ENCODE peak calls at places on chromosome 2, in eight cellular contexts. N is lung, W is neural progenitor cell, J is lower lobe of right lung, Q is esophagus muscularis mucosa, F is hepatocyte, Y is keratinocyte, L is heart right ventricle. P is an unnamed sample. For H3K36me3, the result is how much of the 10 kb centered on the place peaks cover.

GRCh38 chr2:234998404-234999211 is 46.8 kb downstream of the SH3BP4 start:
- DNase-seq in N (no peak), W (peak), J (no peak), Q (no peak), F (peak), Y (no peak), L (no peak), P (no peak)

GRCh38 chr2:144501118-144501517 is 18.8 kb downstream of the ZEB2 start:
- DNase-seq in N (no peak), W (no peak), J (no peak), Q (no peak), F (no peak), Y (no peak), L (no peak), P (no peak)

GRCh38 chr2:45892236-45892701 is 240.8 kb downstream of the PRKCE start:
- DNase-seq in N (peak), W (no peak), J (peak), Q (no peak), F (no peak), Y (no peak), L (no peak), P (no peak)

GRCh38 chr2:165777522-165778186 is 16.4 kb downstream of the GALNT3 start:
- DNase-seq in N (no peak), W (no peak), J (no peak), Q (no peak), F (no peak), Y (no peak), L (no peak), P (no peak)

GRCh38 chr2:188410504-188411235 is 119.0 kb downstream of the GULP1 start:
- DNase-seq in N (no peak), W (no peak), J (no peak), Q (no peak), F (no peak), Y (no peak), L (no peak), P (no peak)

GRCh38 chr2:101706121-101706818 is 8.8 kb downstream of the MAP4K4 start:
- DNase-seq in N (no peak), W (no peak), J (no peak), Q (no peak), F (no peak), Y (no peak), L (no peak), P (no peak)

GRCh38 chr2:174821628-174822027 is 57.4 kb upstream of the CHRNA1 start:
- DNase-seq in N (no peak), W (no peak), J (no peak), Q (no peak), F (no peak), Y (no peak), L (no peak), P (no peak)

GRCh38 chr2:221969087-221969829 is 329.5 kb downstream of the PAX3 start:
- DNase-seq in N (no peak), W (peak), J (no peak), Q (no peak), F (peak), Y (no peak), L (no peak), P (no peak)

GRCh38 chr2:156630579-156631337 is 194.6 kb downstream of the GPD2 start:
- DNase-seq in N (no peak), W (no peak), J (no peak), Q (no peak), F (no peak), Y (no peak), L (no peak), P (no peak)

GRCh38 chr2:79982445-79982844 is 322.1 kb downstream of the LRRTM1 start:
- DNase-seq in N (no peak), W (peak), J (no peak), Q (peak), F (peak), Y (no peak), L (no peak), P (no peak)

GRCh38 chr2:62565309-62565908 is 59.4 kb upstream of the TMEM17 start:
- DNase-seq in N (no peak), W (no peak), J (no peak), Q (no peak), F (no peak), Y (no peak), L (no peak), P (no peak)

GRCh38 chr2:223414646-223415045 is 187.5 kb downstream of the SCG2 start:
- DNase-seq in N (peak), W (no peak), J (no peak), Q (no peak), F (peak), Y (no peak), L (no peak), P (peak)

GRCh38 chr2:191625016-191625415 is 52.9 kb upstream of the NABP1 start:
- DNase-seq in N (no peak), W (no peak), J (peak), Q (no peak), F (no peak), Y (no peak), L (no peak), P (no peak)

GRCh38 chr2:26114144-26114543 is 58.7 kb upstream of the GAREM2 start:
- DNase-seq in N (no peak), W (no peak), J (no peak), Q (no peak), F (no peak), Y (no peak), L (no peak), P (no peak)

GRCh38 chr2:46909771-46910419 is 5.7 kb downstream of the MCFD2 start:
- DNase-seq in N (no peak), W (no peak), J (no peak), Q (no peak), F (peak), Y (peak), L (no peak), P (no peak)

GRCh38 chr2:118185210-118186109 is 97.2 kb downstream of the INSIG2 start:
- DNase-seq in N (peak), W (peak), J (peak), Q (no peak), F (peak), Y (no peak), L (peak), P (no peak)

GRCh38 chr2:43519711-43520221 is 76.1 kb downstream of the THADA start:
- DNase-seq in N (no peak), W (peak), J (no peak), Q (no peak), F (no peak), Y (no peak), L (no peak), P (peak)

GRCh38 chr2:36839976-36840617 is 126.2 kb downstream of the STRN start:
- DNase-seq in N (no peak), W (no peak), J (no peak), Q (no peak), F (no peak), Y (no peak), L (no peak), P (no peak)

GRCh38 chr2:150676747-150677382 is 189.4 kb upstream of the RND3 start:
- DNase-seq in N (no peak), W (no peak), J (no peak), Q (no peak), F (peak), Y (no peak), L (no peak), P (no peak)

GRCh38 chr2:42856891-42857632 is 64.7 kb upstream of the HAAO start:
- DNase-seq in N (no peak), W (no peak), J (no peak), Q (no peak), F (no peak), Y (no peak), L (no peak), P (no peak)

GRCh38 chr2:71938659-71939587 is 208.7 kb downstream of the CYP26B1 start:
- DNase-seq in N (peak), W (no peak), J (no peak), Q (peak), F (no peak), Y (no peak), L (no peak), P (no peak)

GRCh38 chr2:133841905-133842304 is 273.6 kb upstream of the NCKAP5 start:
- DNase-seq in N (no peak), W (no peak), J (no peak), Q (no peak), F (no peak), Y (peak), L (peak), P (peak)

GRCh38 chr2:84946204-84947009 is 24.6 kb upstream of the KCMF1 start:
- DNase-seq in N (no peak), W (no peak), J (no peak), Q (no peak), F (peak), Y (peak), L (no peak), P (peak)

DNA sequence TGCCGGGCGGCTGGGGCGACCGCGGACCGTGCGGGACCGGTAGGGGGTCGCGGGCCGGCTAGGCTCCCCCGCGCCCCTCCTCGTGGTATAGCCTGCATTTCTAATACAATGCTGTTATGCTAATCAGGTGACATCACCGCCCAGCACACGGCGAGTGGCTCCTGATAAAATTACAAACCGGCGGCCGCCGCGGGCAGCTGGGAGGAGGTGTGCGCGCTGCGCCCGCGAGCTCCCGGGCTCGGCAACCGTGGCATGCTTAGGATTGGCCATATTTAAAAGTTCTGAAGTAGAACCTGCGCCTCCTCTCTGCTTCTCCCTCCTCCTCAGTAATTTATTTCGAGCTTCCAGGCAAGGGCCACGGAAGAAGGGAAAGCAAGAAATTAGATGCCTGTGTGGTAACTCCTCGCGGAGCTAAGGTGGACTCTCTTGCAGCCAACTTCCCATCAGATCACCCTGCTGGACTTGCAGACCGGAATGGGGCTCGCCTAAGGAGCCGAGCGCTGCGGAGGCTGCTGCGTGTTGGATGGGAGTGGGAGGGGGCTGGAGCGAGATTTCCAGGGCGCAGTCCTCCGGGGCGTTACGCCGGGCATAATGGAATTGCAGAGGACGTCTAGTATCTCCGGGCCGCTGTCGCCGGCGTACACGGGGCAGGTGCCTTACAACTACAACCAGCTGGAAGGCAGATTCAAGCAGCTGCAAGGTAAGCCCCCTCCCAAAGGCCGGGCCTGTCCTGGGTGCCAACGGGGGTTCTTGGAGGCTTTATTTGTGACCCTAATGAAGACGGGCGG is 102.3 kb downstream of the SPTBN1 start:
- DNase-seq in N (peak), W (peak), J (peak), Q (no peak), F (peak), Y (no peak), L (peak), P (no peak)
- TF ChIP-seq CTCF in N (no peak), W (no peak), J (no peak), Q (no peak), F (no peak), Y (no peak), L (no peak), P (no peak)

DNA sequence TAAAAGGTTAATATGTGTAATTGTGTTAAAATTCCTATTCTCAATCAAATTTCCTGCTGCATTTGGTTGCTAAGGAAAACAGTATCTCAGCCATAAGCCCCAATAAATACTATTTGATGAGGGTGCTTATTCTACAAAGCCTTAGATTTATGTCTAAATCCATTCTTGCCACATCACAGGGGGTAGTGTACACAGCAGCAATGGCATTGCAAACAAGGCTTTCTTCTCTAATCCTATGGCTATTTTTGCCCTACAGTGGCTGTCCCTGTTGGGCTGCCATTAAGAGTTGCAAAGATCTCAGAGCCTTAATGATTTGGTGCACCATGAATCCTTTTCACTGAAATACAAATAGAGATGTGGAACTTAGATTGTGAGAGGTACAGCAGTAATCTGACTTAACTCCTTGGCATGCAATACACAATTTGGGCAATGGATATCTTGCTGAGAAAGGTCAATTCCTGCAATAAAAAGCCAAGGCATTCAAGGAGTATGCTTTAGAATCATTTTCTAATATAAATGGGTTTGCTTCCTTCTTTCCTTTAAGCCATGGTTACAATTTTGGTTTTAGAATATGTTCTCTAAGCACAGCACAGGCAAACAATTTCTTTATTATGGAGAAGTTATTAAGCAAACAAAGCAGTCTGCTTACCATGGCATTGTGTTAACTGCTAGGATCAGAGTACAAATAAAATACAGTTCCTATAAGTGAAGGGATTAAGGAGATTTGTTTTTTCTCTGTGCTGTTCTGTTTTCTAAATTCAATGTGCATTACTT is 69.7 kb upstream of the CD302 start:
- DNase-seq in N (no peak), W (peak), J (no peak), Q (no peak), F (no peak), Y (no peak), L (no peak), P (no peak)
- H3K36me3 ChIP-seq in N (under half), W (under half), J (under half), Q (under half), F (under half), Y (under half), L (under half), P (under half)

GRCh38 chr2:30149513-30149912 is 2.7 kb downstream of the YPEL5 start:
- DNase-seq in N (no peak), W (peak), J (no peak), Q (no peak), F (peak), Y (no peak), L (no peak), P (no peak)
- H3K4me3 ChIP-seq in N (no peak), W (peak), J (peak), Q (no peak), F (no peak), Y (peak), L (no peak), P (no peak)

GRCh38 chr2:207073791-207074678 is 91.7 kb downstream of the KLF7 start:
- DNase-seq in N (no peak), W (no peak), J (no peak), Q (no peak), F (no peak), Y (no peak), L (peak), P (no peak)
- TF ChIP-seq CTCF in N (no peak), W (peak), J (no peak), Q (no peak), F (no peak), Y (peak), L (no peak), P (no peak)

GRCh38 chr2:240510513-240511210 is 47.1 kb downstream of the ANKMY1 start:
- DNase-seq in N (peak), W (no peak), J (no peak), Q (peak), F (no peak), Y (no peak), L (no peak), P (no peak)
- H3K36me3 ChIP-seq in N (under half), W (under half), J (under half), Q (under half), F (under half), Y (under half), L (under half), P (under half)

GRCh38 chr2:181128199-181128598 is 147.8 kb downstream of the UBE2E3 start:
- DNase-seq in N (no peak), W (no peak), J (no peak), Q (no peak), F (no peak), Y (no peak), L (no peak), P (no peak)
- H3K4me3 ChIP-seq in N (no peak), W (no peak), J (no peak), Q (no peak), F (no peak), Y (no peak), L (no peak), P (no peak)

DNA sequence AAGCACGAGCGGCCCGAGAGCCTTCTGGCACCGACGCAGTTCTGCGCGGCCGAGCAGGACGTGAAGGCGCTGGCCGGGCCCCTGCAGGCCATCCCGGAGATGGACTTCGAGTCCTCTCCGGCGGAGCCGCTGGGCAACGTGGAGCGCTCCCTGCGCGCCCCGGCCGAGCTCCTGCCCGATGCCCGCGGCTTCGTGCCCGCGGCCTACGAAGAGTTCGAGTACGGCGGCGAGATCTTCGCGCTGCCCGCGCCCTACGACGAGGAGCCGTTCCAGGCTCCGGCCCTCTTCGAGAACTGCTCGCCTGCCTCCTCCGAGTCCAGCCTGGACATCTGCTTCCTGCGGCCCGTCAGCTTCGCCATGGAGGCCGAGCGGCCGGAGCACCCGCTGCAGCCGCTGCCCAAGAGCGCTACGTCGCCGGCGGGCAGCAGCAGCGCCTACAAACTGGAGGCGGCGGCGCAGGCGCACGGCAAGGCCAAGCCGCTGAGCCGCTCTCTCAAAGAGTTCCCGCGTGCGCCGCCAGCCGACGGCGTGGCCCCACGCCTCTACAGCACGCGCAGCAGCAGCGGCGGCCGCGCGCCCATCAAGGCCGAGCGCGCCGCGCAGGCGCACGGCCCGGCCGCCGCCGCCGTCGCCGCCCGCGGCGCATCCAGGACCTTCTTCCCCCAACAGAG is 70.4 kb downstream of the ARHGEF33 start:
- DNase-seq in N (peak), W (peak), J (peak), Q (no peak), F (peak), Y (peak), L (peak), P (no peak)
- TF ChIP-seq CTCF in N (no peak), W (no peak), J (no peak), Q (no peak), F (no peak), Y (peak), L (no peak), P (no peak)

DNA sequence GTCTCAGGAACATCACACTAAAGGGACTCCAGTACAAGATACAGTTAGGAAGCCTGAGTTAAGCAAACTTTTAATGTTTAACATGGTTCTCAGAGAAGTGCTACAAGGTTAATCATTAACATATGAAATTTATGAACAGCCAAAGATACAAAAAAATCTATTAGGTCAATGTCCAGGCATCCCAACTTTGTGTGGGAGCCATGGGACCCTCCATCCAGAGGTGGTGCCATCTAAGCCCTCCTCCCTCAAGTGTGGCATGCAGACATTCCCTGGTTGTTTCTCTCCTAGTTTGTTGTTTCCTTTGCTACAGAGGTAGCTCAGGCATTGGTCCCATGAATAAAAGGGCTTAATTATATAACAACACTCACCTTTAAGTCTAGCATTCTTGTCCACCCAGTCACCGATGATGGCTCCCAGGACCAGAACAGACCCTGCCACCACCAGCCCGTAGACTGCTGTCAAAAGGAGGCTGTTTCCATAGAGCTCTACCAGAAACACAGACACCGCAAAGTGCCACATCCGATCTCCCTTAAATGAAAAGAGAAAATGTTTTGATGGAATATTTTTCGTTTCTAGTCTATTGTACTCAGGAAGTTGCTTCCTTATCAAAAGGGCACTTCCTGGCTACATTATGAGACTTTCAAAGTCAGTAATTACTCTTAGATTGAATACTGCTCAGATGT is 5.7 kb downstream of the SLC40A1 start:
- DNase-seq in N (no peak), W (no peak), J (no peak), Q (no peak), F (peak), Y (no peak), L (no peak), P (no peak)
- H3K36me3 ChIP-seq in N (under half), W (under half), J (half or more), Q (half or more), F (under half), Y (under half), L (half or more), P (under half)

GRCh38 chr2:53863538-53864227 is 3.9 kb upstream of the GPR75 start:
- DNase-seq in N (no peak), W (no peak), J (no peak), Q (no peak), F (no peak), Y (no peak), L (no peak), P (no peak)

GRCh38 chr2:53854678-53855077 is 5.1 kb downstream of the GPR75 start:
- DNase-seq in N (no peak), W (no peak), J (no peak), Q (no peak), F (no peak), Y (no peak), L (no peak), P (no peak)

GRCh38 chr2:53856272-53856671 is 3.5 kb downstream of the GPR75 start:
- DNase-seq in N (no peak), W (peak), J (no peak), Q (no peak), F (no peak), Y (no peak), L (no peak), P (no peak)

GRCh38 chr2:53861824-53862223 is 2.1 kb upstream of the GPR75 start:
- DNase-seq in N (no peak), W (no peak), J (no peak), Q (no peak), F (no peak), Y (no peak), L (no peak), P (no peak)

GRCh38 chr2:53859354-53860159 is at the start of gene GPR75:
- DNase-seq in N (no peak), W (peak), J (peak), Q (no peak), F (peak), Y (no peak), L (peak), P (no peak)
- H3K4me3 ChIP-seq in N (peak), W (no peak), J (peak), Q (peak), F (no peak), Y (peak), L (peak), P (peak)